ENCODE peak calls at places on chromosomes 1 and 21, in ten cellular contexts. One of them, this sample, is unnamed.

GRCh38 chr21:45146301-45146700 is 71.9 kb downstream of the ADARB1 start:
- DNase-seq in dermis blood vessel endothelial cell: no peak
- DNase-seq in activated gamma-delta T cell: no peak
- DNase-seq in T-helper 9 cell: no peak
- DNase-seq in BJ: no peak
- DNase-seq in HFF-Myc: no peak
- DNase-seq in T-helper 1 cell: no peak
- DNase-seq in choroid plexus epithelial cell: no peak
- DNase-seq in GM13977: no peak
- DNase-seq in endothelial cell: no peak
- DNase-seq in this sample: no peak

GRCh38 chr1:44103270-44104131 is 15.1 kb upstream of the KLF17 start:
- DNase-seq in GM13977: no peak
- DNase-seq in dermis blood vessel endothelial cell: peak
- DNase-seq in BJ: no peak
- DNase-seq in choroid plexus epithelial cell: no peak
- DNase-seq in T-helper 9 cell: no peak
- DNase-seq in endothelial cell: peak
- DNase-seq in HFF-Myc: no peak
- DNase-seq in activated gamma-delta T cell: no peak
- DNase-seq in T-helper 1 cell: no peak
- DNase-seq in this sample: no peak

GRCh38 chr1:197786280-197786679 is 11.0 kb upstream of the DENND1B start:
- DNase-seq in endothelial cell: no peak
- DNase-seq in GM13977: no peak
- DNase-seq in dermis blood vessel endothelial cell: no peak
- DNase-seq in BJ: no peak
- DNase-seq in T-helper 9 cell: no peak
- DNase-seq in T-helper 1 cell: no peak
- DNase-seq in choroid plexus epithelial cell: no peak
- DNase-seq in activated gamma-delta T cell: no peak
- DNase-seq in HFF-Myc: no peak
- DNase-seq in this sample: no peak

GRCh38 chr1:203680765-203681164 is 54.1 kb downstream of the ATP2B4 start:
- DNase-seq in T-helper 1 cell: no peak
- DNase-seq in T-helper 9 cell: no peak
- DNase-seq in dermis blood vessel endothelial cell: no peak
- DNase-seq in endothelial cell: no peak
- DNase-seq in HFF-Myc: no peak
- DNase-seq in activated gamma-delta T cell: no peak
- DNase-seq in BJ: no peak
- DNase-seq in choroid plexus epithelial cell: no peak
- DNase-seq in GM13977: no peak
- DNase-seq in this sample: no peak

GRCh38 chr1:227709451-227709850 is 25.7 kb downstream of the JMJD4 start:
- DNase-seq in choroid plexus epithelial cell: no peak
- DNase-seq in T-helper 9 cell: no peak
- DNase-seq in activated gamma-delta T cell: no peak
- DNase-seq in T-helper 1 cell: no peak
- DNase-seq in dermis blood vessel endothelial cell: no peak
- DNase-seq in BJ: no peak
- DNase-seq in GM13977: no peak
- DNase-seq in HFF-Myc: no peak
- DNase-seq in endothelial cell: no peak
- DNase-seq in this sample: no peak

GRCh38 chr1:46522184-46522968 is 29.1 kb downstream of the KNCN start:
- DNase-seq in dermis blood vessel endothelial cell: no peak
- DNase-seq in BJ: no peak
- DNase-seq in GM13977: no peak
- DNase-seq in HFF-Myc: no peak
- DNase-seq in T-helper 1 cell: no peak
- DNase-seq in choroid plexus epithelial cell: peak
- DNase-seq in activated gamma-delta T cell: no peak
- DNase-seq in endothelial cell: no peak
- DNase-seq in T-helper 9 cell: no peak
- DNase-seq in this sample: no peak

GRCh38 chr1:159881930-159882839 is 17.8 kb downstream of the CFAP45 start:
- DNase-seq in T-helper 1 cell: peak
- DNase-seq in GM13977: no peak
- DNase-seq in HFF-Myc: peak
- DNase-seq in T-helper 9 cell: peak
- DNase-seq in BJ: peak
- DNase-seq in endothelial cell: peak
- DNase-seq in dermis blood vessel endothelial cell: peak
- DNase-seq in choroid plexus epithelial cell: peak
- DNase-seq in activated gamma-delta T cell: no peak
- DNase-seq in this sample: peak

GRCh38 chr1:21891081-21891480 is 46.0 kb downstream of the HSPG2 start:
- DNase-seq in dermis blood vessel endothelial cell: no peak
- DNase-seq in activated gamma-delta T cell: no peak
- DNase-seq in choroid plexus epithelial cell: no peak
- DNase-seq in endothelial cell: no peak
- DNase-seq in T-helper 1 cell: no peak
- DNase-seq in HFF-Myc: no peak
- DNase-seq in BJ: no peak
- DNase-seq in T-helper 9 cell: no peak
- DNase-seq in GM13977: no peak
- DNase-seq in this sample: no peak

GRCh38 chr1:182391362-182392044 is at the start of gene GLUL:
- DNase-seq in HFF-Myc: peak
- DNase-seq in T-helper 9 cell: peak
- DNase-seq in T-helper 1 cell: peak
- DNase-seq in endothelial cell: peak
- DNase-seq in activated gamma-delta T cell: peak
- DNase-seq in dermis blood vessel endothelial cell: peak
- DNase-seq in choroid plexus epithelial cell: peak
- DNase-seq in GM13977: peak
- DNase-seq in BJ: peak
- DNase-seq in this sample: peak

GRCh38 chr1:178376008-178376407 is 120.8 kb downstream of the CLEC20A start:
- DNase-seq in T-helper 9 cell: no peak
- DNase-seq in BJ: no peak
- DNase-seq in endothelial cell: no peak
- DNase-seq in dermis blood vessel endothelial cell: no peak
- DNase-seq in choroid plexus epithelial cell: no peak
- DNase-seq in GM13977: no peak
- DNase-seq in HFF-Myc: no peak
- DNase-seq in activated gamma-delta T cell: no peak
- DNase-seq in T-helper 1 cell: no peak
- DNase-seq in this sample: no peak

GRCh38 chr1:56686171-56686570 is 41.1 kb downstream of the PRKAA2 start:
- DNase-seq in BJ: no peak
- DNase-seq in activated gamma-delta T cell: no peak
- DNase-seq in choroid plexus epithelial cell: peak
- DNase-seq in T-helper 1 cell: no peak
- DNase-seq in endothelial cell: no peak
- DNase-seq in HFF-Myc: no peak
- DNase-seq in GM13977: no peak
- DNase-seq in dermis blood vessel endothelial cell: peak
- DNase-seq in T-helper 9 cell: no peak
- DNase-seq in this sample: no peak

GRCh38 chr21:41432567-41433460 is 6.8 kb downstream of the MX1 start:
- DNase-seq in choroid plexus epithelial cell: no peak
- DNase-seq in activated gamma-delta T cell: no peak
- DNase-seq in T-helper 1 cell: no peak
- DNase-seq in HFF-Myc: no peak
- DNase-seq in T-helper 9 cell: no peak
- DNase-seq in dermis blood vessel endothelial cell: no peak
- DNase-seq in endothelial cell: no peak
- DNase-seq in BJ: no peak
- DNase-seq in GM13977: no peak
- DNase-seq in this sample: no peak

GRCh38 chr1:232039303-232039702 is 412.7 kb downstream of the DISC1 start:
- DNase-seq in T-helper 9 cell: no peak
- DNase-seq in choroid plexus epithelial cell: peak
- DNase-seq in dermis blood vessel endothelial cell: no peak
- DNase-seq in activated gamma-delta T cell: no peak
- DNase-seq in BJ: no peak
- DNase-seq in HFF-Myc: no peak
- DNase-seq in GM13977: no peak
- DNase-seq in T-helper 1 cell: no peak
- DNase-seq in endothelial cell: no peak
- DNase-seq in this sample: no peak

GRCh38 chr1:184754479-184755225 is at the start of gene EDEM3:
- DNase-seq in T-helper 1 cell: peak
- DNase-seq in HFF-Myc: peak
- DNase-seq in T-helper 9 cell: peak
- DNase-seq in dermis blood vessel endothelial cell: peak
- DNase-seq in endothelial cell: peak
- DNase-seq in activated gamma-delta T cell: peak
- DNase-seq in choroid plexus epithelial cell: peak
- DNase-seq in BJ: peak
- DNase-seq in GM13977: peak
- DNase-seq in this sample: peak

GRCh38 chr1:15410223-15410883 is 665 bp downstream of the EFHD2 start:
- DNase-seq in HFF-Myc: no peak
- DNase-seq in endothelial cell: no peak
- DNase-seq in choroid plexus epithelial cell: no peak
- DNase-seq in BJ: no peak
- DNase-seq in T-helper 9 cell: no peak
- DNase-seq in activated gamma-delta T cell: no peak
- DNase-seq in dermis blood vessel endothelial cell: no peak
- DNase-seq in T-helper 1 cell: no peak
- DNase-seq in GM13977: no peak
- DNase-seq in this sample: no peak

GRCh38 chr1:24828887-24829192 is 83.6 kb downstream of the CLIC4 start:
- DNase-seq in T-helper 9 cell: no peak
- DNase-seq in HFF-Myc: no peak
- DNase-seq in dermis blood vessel endothelial cell: no peak
- DNase-seq in activated gamma-delta T cell: no peak
- DNase-seq in BJ: no peak
- DNase-seq in choroid plexus epithelial cell: no peak
- DNase-seq in endothelial cell: no peak
- DNase-seq in GM13977: no peak
- DNase-seq in T-helper 1 cell: no peak
- DNase-seq in this sample: no peak

GRCh38 chr1:202462342-202463076 is 114.0 kb downstream of the PPP1R12B start:
- DNase-seq in endothelial cell: no peak
- DNase-seq in HFF-Myc: no peak
- DNase-seq in BJ: no peak
- DNase-seq in GM13977: no peak
- DNase-seq in T-helper 9 cell: no peak
- DNase-seq in dermis blood vessel endothelial cell: no peak
- DNase-seq in T-helper 1 cell: no peak
- DNase-seq in choroid plexus epithelial cell: no peak
- DNase-seq in activated gamma-delta T cell: no peak
- DNase-seq in this sample: no peak

GRCh38 chr1:202858306-202858705 is 30.6 kb downstream of the RABIF start:
- DNase-seq in dermis blood vessel endothelial cell: peak
- DNase-seq in BJ: no peak
- DNase-seq in activated gamma-delta T cell: no peak
- DNase-seq in choroid plexus epithelial cell: peak
- DNase-seq in GM13977: no peak
- DNase-seq in T-helper 1 cell: no peak
- DNase-seq in HFF-Myc: no peak
- DNase-seq in endothelial cell: no peak
- DNase-seq in T-helper 9 cell: no peak
- DNase-seq in this sample: no peak

GRCh38 chr1:155277896-155278688 is 829 bp downstream of the HCN3 start:
- DNase-seq in activated gamma-delta T cell: peak
- DNase-seq in BJ: no peak
- DNase-seq in T-helper 9 cell: peak
- DNase-seq in dermis blood vessel endothelial cell: peak
- DNase-seq in choroid plexus epithelial cell: peak
- DNase-seq in T-helper 1 cell: peak
- DNase-seq in HFF-Myc: no peak
- DNase-seq in endothelial cell: peak
- DNase-seq in GM13977: peak
- DNase-seq in this sample: peak

GRCh38 chr1:51301152-51301843 is 29.1 kb downstream of the TTC39A start:
- DNase-seq in choroid plexus epithelial cell: no peak
- DNase-seq in activated gamma-delta T cell: no peak
- DNase-seq in endothelial cell: no peak
- DNase-seq in BJ: no peak
- DNase-seq in HFF-Myc: no peak
- DNase-seq in GM13977: peak
- DNase-seq in T-helper 1 cell: no peak
- DNase-seq in T-helper 9 cell: no peak
- DNase-seq in dermis blood vessel endothelial cell: no peak
- DNase-seq in this sample: no peak

GRCh38 chr1:9018372-9018771 is 7.9 kb downstream of the SLC2A7 start:
- DNase-seq in T-helper 9 cell: no peak
- DNase-seq in BJ: no peak
- DNase-seq in activated gamma-delta T cell: no peak
- DNase-seq in endothelial cell: no peak
- DNase-seq in HFF-Myc: no peak
- DNase-seq in dermis blood vessel endothelial cell: peak
- DNase-seq in GM13977: no peak
- DNase-seq in choroid plexus epithelial cell: peak
- DNase-seq in T-helper 1 cell: no peak
- DNase-seq in this sample: no peak

GRCh38 chr21:36763305-36763704 is 64.4 kb downstream of the SIM2 start:
- DNase-seq in dermis blood vessel endothelial cell: no peak
- DNase-seq in choroid plexus epithelial cell: no peak
- DNase-seq in endothelial cell: no peak
- DNase-seq in T-helper 9 cell: no peak
- DNase-seq in T-helper 1 cell: no peak
- DNase-seq in activated gamma-delta T cell: no peak
- DNase-seq in GM13977: no peak
- DNase-seq in HFF-Myc: no peak
- DNase-seq in BJ: no peak
- DNase-seq in this sample: no peak

GRCh38 chr21:15908187-15908586 is 178.4 kb downstream of the USP25 start:
- DNase-seq in BJ: no peak
- DNase-seq in activated gamma-delta T cell: no peak
- DNase-seq in T-helper 9 cell: no peak
- DNase-seq in GM13977: no peak
- DNase-seq in choroid plexus epithelial cell: peak
- DNase-seq in T-helper 1 cell: no peak
- DNase-seq in HFF-Myc: no peak
- DNase-seq in dermis blood vessel endothelial cell: no peak
- DNase-seq in endothelial cell: no peak
- DNase-seq in this sample: no peak